ENCODE peak calls at places on chromosome 12, in four cellular contexts. One of them, this sample, is unnamed.

GRCh38 chr12:124599074-124599999 is 31.9 kb upstream of the NCOR2 start:
- DNase-seq in astrocyte of the spinal cord: peak
- DNase-seq in foreskin fibroblast: peak
- DNase-seq in ovary: no peak
- DNase-seq in this sample: peak

GRCh38 chr12:122227341-122227740 is 1.5 kb upstream of the DIABLO start:
- DNase-seq in astrocyte of the spinal cord: no peak
- DNase-seq in foreskin fibroblast: no peak
- DNase-seq in ovary: no peak
- DNase-seq in this sample: peak

GRCh38 chr12:19999793-20000138 is 368.6 kb upstream of the PDE3A start:
- DNase-seq in astrocyte of the spinal cord: no peak
- DNase-seq in ovary: no peak
- DNase-seq in foreskin fibroblast: no peak
- DNase-seq in this sample: no peak

GRCh38 chr12:33427071-33427470 is 12.5 kb downstream of the SYT10 start:
- DNase-seq in ovary: no peak
- DNase-seq in foreskin fibroblast: no peak
- DNase-seq in astrocyte of the spinal cord: no peak
- DNase-seq in this sample: no peak

GRCh38 chr12:473198-473597 is 13.5 kb downstream of the B4GALNT3 start:
- DNase-seq in foreskin fibroblast: no peak
- DNase-seq in ovary: no peak
- DNase-seq in astrocyte of the spinal cord: no peak
- DNase-seq in this sample: no peak

GRCh38 chr12:96198970-96199369 is 4.8 kb downstream of the ELK3 start:
- DNase-seq in astrocyte of the spinal cord: peak
- DNase-seq in ovary: no peak
- DNase-seq in foreskin fibroblast: peak
- DNase-seq in this sample: no peak

GRCh38 chr12:91890742-91891141 is 254.9 kb downstream of the BTG1 start:
- DNase-seq in ovary: no peak
- DNase-seq in foreskin fibroblast: peak
- DNase-seq in astrocyte of the spinal cord: no peak
- DNase-seq in this sample: no peak

GRCh38 chr12:2372735-2373134 is 319.9 kb downstream of the CACNA1C start:
- DNase-seq in astrocyte of the spinal cord: no peak
- DNase-seq in foreskin fibroblast: no peak
- DNase-seq in ovary: no peak
- DNase-seq in this sample: no peak

GRCh38 chr12:40723001-40723400 is 30.8 kb downstream of the CNTN1 start:
- DNase-seq in astrocyte of the spinal cord: no peak
- DNase-seq in ovary: no peak
- DNase-seq in foreskin fibroblast: no peak
- DNase-seq in this sample: no peak

GRCh38 chr12:40945772-40946171 is 242.3 kb upstream of the PDZRN4 start:
- DNase-seq in ovary: no peak
- DNase-seq in astrocyte of the spinal cord: no peak
- DNase-seq in foreskin fibroblast: no peak
- DNase-seq in this sample: no peak

GRCh38 chr12:4443616-4444015 is 2.0 kb downstream of the FGF6 start:
- DNase-seq in ovary: no peak
- DNase-seq in astrocyte of the spinal cord: no peak
- DNase-seq in foreskin fibroblast: no peak
- DNase-seq in this sample: no peak

GRCh38 chr12:96534339-96534738 is 45.0 kb downstream of the CFAP54 start:
- DNase-seq in astrocyte of the spinal cord: no peak
- DNase-seq in ovary: no peak
- DNase-seq in foreskin fibroblast: peak
- DNase-seq in this sample: no peak

GRCh38 chr12:125143491-125143890 is 78.3 kb downstream of the AACS start:
- DNase-seq in ovary: no peak
- DNase-seq in foreskin fibroblast: peak
- DNase-seq in astrocyte of the spinal cord: peak
- DNase-seq in this sample: no peak

GRCh38 chr12:27009926-27010325 is 4.3 kb downstream of the TM7SF3 start:
- DNase-seq in ovary: no peak
- DNase-seq in astrocyte of the spinal cord: no peak
- DNase-seq in foreskin fibroblast: no peak
- DNase-seq in this sample: no peak

GRCh38 chr12:45342848-45343247 is 127.0 kb downstream of the ANO6 start:
- DNase-seq in astrocyte of the spinal cord: no peak
- DNase-seq in foreskin fibroblast: no peak
- DNase-seq in ovary: no peak
- DNase-seq in this sample: no peak

GRCh38 chr12:7542813-7543212 is 39.2 kb upstream of the CD163 start:
- DNase-seq in foreskin fibroblast: peak
- DNase-seq in ovary: no peak
- DNase-seq in astrocyte of the spinal cord: peak
- DNase-seq in this sample: no peak

GRCh38 chr12:79423560-79423959 is 267.2 kb downstream of the PAWR start:
- DNase-seq in ovary: no peak
- DNase-seq in astrocyte of the spinal cord: no peak
- DNase-seq in foreskin fibroblast: no peak
- DNase-seq in this sample: no peak

GRCh38 chr12:29207120-29207519 is 58.0 kb downstream of the FAR2 start:
- DNase-seq in astrocyte of the spinal cord: peak
- DNase-seq in ovary: no peak
- DNase-seq in foreskin fibroblast: no peak
- DNase-seq in this sample: no peak

GRCh38 chr12:49108958-49109404 is 1.7 kb downstream of the LMBR1L start:
- DNase-seq in foreskin fibroblast: peak
- DNase-seq in ovary: peak
- DNase-seq in astrocyte of the spinal cord: no peak
- DNase-seq in this sample: no peak

GRCh38 chr12:12221560-12221959 is 45.3 kb downstream of the LRP6 start:
- DNase-seq in astrocyte of the spinal cord: no peak
- DNase-seq in ovary: no peak
- DNase-seq in foreskin fibroblast: no peak
- DNase-seq in this sample: no peak

GRCh38 chr12:1421091-1421902 is 173.1 kb downstream of the FBXL14 start:
- DNase-seq in foreskin fibroblast: no peak
- DNase-seq in ovary: no peak
- DNase-seq in astrocyte of the spinal cord: no peak
- DNase-seq in this sample: no peak

GRCh38 chr12:93679308-93679933 is 2.2 kb downstream of the CRADD start:
- DNase-seq in astrocyte of the spinal cord: no peak
- DNase-seq in foreskin fibroblast: no peak
- DNase-seq in ovary: no peak
- DNase-seq in this sample: no peak

GRCh38 chr12:103757248-103757647 is 83.8 kb downstream of the NT5DC3 start:
- DNase-seq in foreskin fibroblast: no peak
- DNase-seq in ovary: no peak
- DNase-seq in astrocyte of the spinal cord: no peak
- DNase-seq in this sample: no peak

GRCh38 chr12:131948166-131948712 is 1.5 kb upstream of the EP400 start:
- DNase-seq in foreskin fibroblast: no peak
- DNase-seq in ovary: no peak
- DNase-seq in astrocyte of the spinal cord: no peak
- DNase-seq in this sample: no peak

GRCh38 chr12:130163461-130164215 is 1.4 kb downstream of the FZD10 start:
- DNase-seq in foreskin fibroblast: no peak
- DNase-seq in ovary: no peak
- DNase-seq in astrocyte of the spinal cord: no peak
- DNase-seq in this sample: no peak

GRCh38 chr12:10304161-10304574 is 3.5 kb upstream of the KLRD1 start:
- DNase-seq in foreskin fibroblast: peak
- DNase-seq in astrocyte of the spinal cord: peak
- DNase-seq in ovary: no peak
- DNase-seq in this sample: peak

GRCh38 chr12:94145231-94145979 is 3.0 kb upstream of the PLXNC1 start:
- DNase-seq in astrocyte of the spinal cord: peak
- DNase-seq in foreskin fibroblast: peak
- DNase-seq in ovary: no peak
- DNase-seq in this sample: no peak

GRCh38 chr12:113070117-113070906 is 13.8 kb downstream of the DTX1 start:
- DNase-seq in ovary: no peak
- DNase-seq in foreskin fibroblast: no peak
- DNase-seq in astrocyte of the spinal cord: no peak
- DNase-seq in this sample: peak

GRCh38 chr12:116955382-116956021 is 44.8 kb downstream of the FBXW8 start:
- DNase-seq in astrocyte of the spinal cord: no peak
- DNase-seq in foreskin fibroblast: peak
- DNase-seq in ovary: no peak
- DNase-seq in this sample: peak

GRCh38 chr12:132217371-132217770 is 73.1 kb downstream of the NOC4L start:
- DNase-seq in astrocyte of the spinal cord: no peak
- DNase-seq in foreskin fibroblast: no peak
- DNase-seq in ovary: no peak
- DNase-seq in this sample: no peak

GRCh38 chr12:570237-570925 is 92.9 kb downstream of the NINJ2 start:
- DNase-seq in foreskin fibroblast: peak
- DNase-seq in ovary: peak
- DNase-seq in astrocyte of the spinal cord: peak
- DNase-seq in this sample: no peak

GRCh38 chr12:16281157-16281556 is 3.7 kb upstream of the SLC15A5 start:
- DNase-seq in ovary: no peak
- DNase-seq in foreskin fibroblast: no peak
- DNase-seq in astrocyte of the spinal cord: no peak
- DNase-seq in this sample: no peak

GRCh38 chr12:59408431-59408830 is 187.4 kb upstream of the SLC16A7 start:
- DNase-seq in foreskin fibroblast: peak
- DNase-seq in ovary: no peak
- DNase-seq in astrocyte of the spinal cord: peak
- DNase-seq in this sample: no peak

GRCh38 chr12:67716817-67717216 is 68.3 kb downstream of the DYRK2 start:
- DNase-seq in foreskin fibroblast: peak
- DNase-seq in astrocyte of the spinal cord: peak
- DNase-seq in ovary: no peak
- DNase-seq in this sample: no peak

GRCh38 chr12:47989666-47990065 is 14.6 kb downstream of the COL2A1 start:
- DNase-seq in astrocyte of the spinal cord: no peak
- DNase-seq in ovary: peak
- DNase-seq in foreskin fibroblast: no peak
- DNase-seq in this sample: no peak

GRCh38 chr12:49092086-49092815 is 2.4 kb downstream of the DHH start:
- DNase-seq in astrocyte of the spinal cord: peak
- DNase-seq in ovary: no peak
- DNase-seq in foreskin fibroblast: peak
- DNase-seq in this sample: peak

GRCh38 chr12:102687523-102687922 is 207.2 kb upstream of the IGF1 start:
- DNase-seq in astrocyte of the spinal cord: no peak
- DNase-seq in foreskin fibroblast: no peak
- DNase-seq in ovary: no peak
- DNase-seq in this sample: no peak

GRCh38 chr12:84508325-84508861 is 404.2 kb downstream of the SLC6A15 start:
- DNase-seq in ovary: peak
- DNase-seq in foreskin fibroblast: peak
- DNase-seq in astrocyte of the spinal cord: peak
- DNase-seq in this sample: no peak
- TF ChIP-seq CTCF in ovary: no peak
- TF ChIP-seq CTCF in foreskin fibroblast: peak
- TF ChIP-seq CTCF in astrocyte of the spinal cord: peak
- TF ChIP-seq CTCF in this sample: no peak

DNA sequence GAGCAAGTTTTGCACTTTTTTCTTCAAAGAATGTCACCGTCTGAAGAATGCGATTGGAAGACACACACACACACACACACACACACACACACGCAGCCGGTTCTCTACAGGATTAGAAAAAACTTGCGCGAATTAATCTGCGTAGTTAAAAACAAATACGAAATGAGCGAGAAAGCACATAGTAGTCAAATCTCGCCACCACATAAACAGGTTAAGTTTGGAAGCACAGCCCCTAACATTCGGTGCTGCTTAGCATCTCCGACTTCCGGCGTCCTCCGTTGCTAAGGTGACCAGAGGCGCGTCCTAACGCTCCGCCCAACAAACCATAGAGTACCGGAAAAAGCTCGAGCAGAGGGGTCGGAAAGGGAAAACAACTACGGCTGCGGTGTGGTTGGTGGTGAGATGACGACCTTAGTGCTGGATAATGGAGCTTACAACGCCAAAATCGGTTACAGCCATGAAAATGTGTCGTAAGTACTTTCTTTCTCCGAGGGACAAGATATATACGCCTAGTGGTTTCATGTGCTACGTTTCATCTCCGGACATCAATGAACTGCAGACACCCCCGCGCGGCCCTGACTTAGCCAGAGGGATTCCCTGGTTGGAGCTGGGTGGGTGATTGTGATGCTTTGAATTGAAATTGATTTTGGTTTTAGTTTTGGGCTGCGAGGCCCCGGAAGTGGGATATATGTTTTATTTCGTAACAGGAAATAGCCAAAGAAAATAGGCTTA is at the start of gene ACTR6:
- DNase-seq in foreskin fibroblast: peak
- DNase-seq in astrocyte of the spinal cord: peak
- DNase-seq in ovary: peak
- DNase-seq in this sample: peak
- TF ChIP-seq CTCF in foreskin fibroblast: no peak
- TF ChIP-seq CTCF in astrocyte of the spinal cord: no peak
- TF ChIP-seq CTCF in ovary: peak
- TF ChIP-seq CTCF in this sample: no peak

GRCh38 chr12:18139989-18140596 is 50.1 kb upstream of the RERGL start:
- DNase-seq in astrocyte of the spinal cord: peak
- DNase-seq in ovary: no peak
- DNase-seq in foreskin fibroblast: peak
- DNase-seq in this sample: no peak
- TF ChIP-seq CTCF in astrocyte of the spinal cord: peak
- TF ChIP-seq CTCF in ovary: peak
- TF ChIP-seq CTCF in foreskin fibroblast: peak
- TF ChIP-seq CTCF in this sample: peak

GRCh38 chr12:107775093-107775721 is 703 bp downstream of the ASCL4 start:
- DNase-seq in ovary: no peak
- DNase-seq in astrocyte of the spinal cord: no peak
- DNase-seq in foreskin fibroblast: no peak
- DNase-seq in this sample: peak
- TF ChIP-seq CTCF in ovary: no peak
- TF ChIP-seq CTCF in astrocyte of the spinal cord: no peak
- TF ChIP-seq CTCF in foreskin fibroblast: no peak
- TF ChIP-seq CTCF in this sample: no peak

DNA sequence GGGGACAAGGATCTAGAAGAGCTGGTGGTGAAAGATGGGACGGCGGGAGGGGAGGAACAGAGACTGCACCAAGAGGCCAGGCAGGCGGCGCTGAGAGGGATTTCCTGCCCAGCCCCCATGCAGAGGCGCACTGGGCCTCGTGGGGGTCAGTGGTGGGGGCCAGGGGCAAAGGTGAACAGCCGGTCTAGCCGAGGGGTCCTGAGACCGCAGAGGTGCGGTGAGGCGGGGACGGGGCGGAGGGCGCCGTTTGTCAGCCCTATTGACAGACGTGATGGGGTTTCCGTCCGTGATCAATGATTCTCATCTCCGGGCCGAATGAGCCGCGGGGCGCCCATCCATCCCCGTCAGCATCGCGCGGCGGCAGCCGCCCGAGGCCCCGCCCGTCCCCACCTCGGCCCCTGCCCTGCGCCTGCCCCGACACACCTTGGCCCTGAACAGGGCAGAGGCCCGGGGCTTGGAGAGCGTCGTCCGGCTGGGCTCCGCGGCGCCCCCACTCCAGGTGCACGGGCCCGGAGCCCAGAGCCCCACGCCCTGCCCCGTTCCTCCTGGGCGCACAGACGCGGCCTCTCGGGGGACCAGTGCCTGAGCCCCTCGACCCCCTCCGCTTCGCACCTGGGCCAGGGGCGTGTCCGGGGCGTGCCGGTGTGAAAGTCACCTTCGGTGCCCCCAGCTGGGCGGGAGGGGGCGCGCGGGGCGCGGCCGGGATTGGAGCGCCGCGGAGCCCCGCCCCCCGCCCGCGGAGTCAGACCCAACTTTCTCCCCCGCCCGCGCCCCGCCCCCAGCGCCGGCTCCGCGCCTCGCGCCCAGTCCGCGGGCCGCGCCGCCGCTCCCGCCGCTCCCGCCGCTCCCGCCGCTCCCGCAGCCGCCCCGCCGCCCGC is at the start of gene NXPH4:
- DNase-seq in astrocyte of the spinal cord: no peak
- DNase-seq in foreskin fibroblast: peak
- DNase-seq in ovary: no peak
- DNase-seq in this sample: peak
- TF ChIP-seq CTCF in astrocyte of the spinal cord: no peak
- TF ChIP-seq CTCF in foreskin fibroblast: no peak
- TF ChIP-seq CTCF in ovary: no peak
- TF ChIP-seq CTCF in this sample: no peak